ENCODE peak calls at places on chromosomes 4 and X, in ten cellular contexts. D, N, P, B, K, S, R, A, H and O are unnamed samples.

GRCh38 chr4:25654971-25655963 is at the start of gene SLC34A2:
- DNase-seq in D (no peak), N (no peak), P (no peak), B (peak), K (no peak), S (peak), R (no peak), A (peak), H (no peak), O (no peak)

GRCh38 chr4:6703786-6704185 is 5.9 kb downstream of the MRFAP1L1 start:
- DNase-seq in D (no peak), N (peak), P (no peak), B (no peak), K (peak), S (no peak), R (no peak), A (no peak), H (no peak), O (no peak)

GRCh38 chrX:123818243-123818642 is 41.6 kb upstream of the XIAP start:
- DNase-seq in D (no peak), N (no peak), P (no peak), B (no peak), K (no peak), S (no peak), R (no peak), A (no peak), H (no peak), O (no peak)

GRCh38 chr4:111231281-111231680 is 608.4 kb upstream of the PITX2 start:
- DNase-seq in D (no peak), N (no peak), P (no peak), B (no peak), K (no peak), S (no peak), R (no peak), A (no peak), H (no peak), O (no peak)

GRCh38 chr4:52588771-52589591 is 70.1 kb downstream of the USP46 start:
- DNase-seq in D (no peak), N (peak), P (no peak), B (no peak), K (peak), S (no peak), R (peak), A (no peak), H (no peak), O (no peak)

GRCh38 chr4:68184923-68185322 is 55.3 kb upstream of the TMPRSS11F start:
- DNase-seq in D (no peak), N (no peak), P (no peak), B (no peak), K (no peak), S (no peak), R (no peak), A (no peak), H (no peak), O (no peak)

GRCh38 chr4:187235456-187236170 is 512.0 kb upstream of the FAT1 start:
- DNase-seq in D (no peak), N (no peak), P (no peak), B (no peak), K (no peak), S (no peak), R (no peak), A (peak), H (peak), O (peak)

GRCh38 chr4:154719087-154719486 is 24.7 kb upstream of the LRAT start:
- DNase-seq in D (no peak), N (no peak), P (peak), B (no peak), K (peak), S (no peak), R (peak), A (no peak), H (no peak), O (no peak)

GRCh38 chrX:42902513-42902912 is 124.5 kb upstream of the PPP1R2C start:
- DNase-seq in D (no peak), N (no peak), P (no peak), B (no peak), K (no peak), S (no peak), R (no peak), A (no peak), H (no peak), O (no peak)

GRCh38 chr4:1154523-1155182 is 17.7 kb downstream of the SPON2 start:
- DNase-seq in D (peak), N (no peak), P (no peak), B (no peak), K (peak), S (no peak), R (no peak), A (no peak), H (no peak), O (peak)

GRCh38 chrX:106341823-106342222 is 173.7 kb downstream of the PWWP3B start:
- DNase-seq in D (no peak), N (no peak), P (peak), B (peak), K (no peak), S (no peak), R (no peak), A (peak), H (no peak), O (no peak)

GRCh38 chrX:128020701-128021100 is 31.5 kb downstream of the ACTRT1 start:
- DNase-seq in D (no peak), N (peak), P (peak), B (no peak), K (no peak), S (no peak), R (peak), A (no peak), H (no peak), O (peak)

GRCh38 chr4:98778206-98778605 is 119.8 kb upstream of the TSPAN5 start:
- DNase-seq in D (no peak), N (peak), P (peak), B (no peak), K (peak), S (no peak), R (peak), A (no peak), H (no peak), O (peak)

GRCh38 chr4:88737304-88738015 is 39.8 kb upstream of the NAP1L5 start:
- DNase-seq in D (no peak), N (peak), P (no peak), B (peak), K (no peak), S (no peak), R (no peak), A (peak), H (no peak), O (no peak)

GRCh38 chrX:49761481-49761880 is 65.7 kb upstream of the PAGE1 start:
- DNase-seq in D (no peak), N (peak), P (peak), B (peak), K (peak), S (no peak), R (peak), A (peak), H (no peak), O (no peak)
- TF ChIP-seq CTCF in D (peak), N (peak), P (peak), B (peak), K (peak), S (peak), R (peak), A (peak), H (peak), O (peak)

GRCh38 chrX:153708415-153708814 is 15.8 kb downstream of the BCAP31 start:
- DNase-seq in D (no peak), N (peak), P (peak), B (peak), K (peak), S (peak), R (peak), A (peak), H (no peak), O (peak)
- TF ChIP-seq CTCF in D (peak), N (peak), P (peak), B (peak), K (peak), S (peak), R (peak), A (peak), H (peak), O (peak)

GRCh38 chr4:57020467-57021101 is 41.9 kb downstream of the POLR2B start:
- DNase-seq in D (no peak), N (peak), P (peak), B (no peak), K (peak), S (no peak), R (peak), A (no peak), H (no peak), O (peak)

GRCh38 chr4:57013529-57014120 is 34.9 kb downstream of the POLR2B start:
- DNase-seq in D (no peak), N (no peak), P (no peak), B (no peak), K (no peak), S (no peak), R (no peak), A (no peak), H (no peak), O (no peak)

GRCh38 chr4:57023104-57023503 is 44.4 kb downstream of the POLR2B start:
- DNase-seq in D (no peak), N (peak), P (peak), B (no peak), K (peak), S (no peak), R (peak), A (no peak), H (no peak), O (peak)

DNA sequence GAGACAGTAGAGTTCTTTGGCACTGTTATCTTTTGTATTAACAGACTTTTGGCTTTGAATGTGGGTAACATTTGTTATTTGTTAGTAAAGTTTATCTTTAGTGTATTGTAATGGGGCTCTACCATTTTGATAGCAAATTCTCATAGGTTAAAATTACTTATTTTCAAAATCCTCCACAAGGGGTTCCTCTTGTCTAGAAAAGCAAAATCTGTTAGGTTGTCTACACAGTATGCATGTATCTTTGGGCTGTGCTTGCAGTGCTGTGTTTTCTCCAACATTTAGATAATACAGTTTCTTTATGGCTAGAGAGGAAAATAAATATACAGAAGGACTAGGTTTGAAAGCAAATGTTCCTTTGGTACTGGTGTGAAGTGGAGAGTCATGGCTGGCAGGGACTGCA is 40.2 kb downstream of the POLR2B start:
- DNase-seq in D (no peak), N (no peak), P (no peak), B (no peak), K (peak), S (no peak), R (peak), A (no peak), H (no peak), O (no peak)
- TF ChIP-seq CTCF in D (peak), N (no peak), P (no peak), B (no peak), K (no peak), S (no peak), R (peak), A (no peak), H (no peak), O (no peak)

DNA sequence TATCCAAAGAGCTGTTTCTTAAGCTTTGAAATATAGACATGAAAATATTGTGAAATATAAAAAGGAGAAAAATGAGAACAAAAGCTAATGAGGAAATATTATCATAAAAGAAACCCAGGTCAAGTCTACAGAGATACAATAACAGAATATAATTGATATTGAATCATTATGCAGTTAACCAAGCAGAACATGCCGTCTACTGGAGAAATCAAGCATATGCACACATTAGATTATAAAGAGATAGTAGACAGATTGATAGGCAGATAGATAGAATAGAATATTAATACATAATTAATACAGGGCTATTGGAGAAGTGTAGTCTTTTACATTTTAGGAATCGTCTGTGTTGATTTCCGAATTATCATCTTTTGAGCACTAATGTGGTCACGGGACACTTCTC is 208.5 kb downstream of the EPHA5 start:
- DNase-seq in D (no peak), N (no peak), P (no peak), B (no peak), K (no peak), S (no peak), R (no peak), A (no peak), H (no peak), O (no peak)
- TF ChIP-seq CTCF in D (no peak), N (no peak), P (no peak), B (no peak), K (no peak), S (no peak), R (no peak), A (no peak), H (no peak), O (no peak)

GRCh38 chr4:39278476-39278875 is 87.7 kb downstream of the RFC1 start:
- DNase-seq in D (no peak), N (no peak), P (no peak), B (no peak), K (no peak), S (no peak), R (no peak), A (no peak), H (no peak), O (no peak)

GRCh38 chr4:39279416-39279815 is 86.7 kb downstream of the RFC1 start:
- DNase-seq in D (no peak), N (no peak), P (no peak), B (no peak), K (no peak), S (no peak), R (no peak), A (no peak), H (no peak), O (no peak)

GRCh38 chr4:39274503-39274902 is 91.7 kb downstream of the RFC1 start:
- DNase-seq in D (no peak), N (no peak), P (no peak), B (no peak), K (no peak), S (no peak), R (no peak), A (no peak), H (no peak), O (no peak)
- TF ChIP-seq CTCF in D (no peak), N (no peak), P (no peak), B (no peak), K (no peak), S (no peak), R (no peak), A (no peak), H (no peak), O (no peak)

GRCh38 chr4:137823007-137823406 is 290.7 kb upstream of the PCDH18 start:
- DNase-seq in D (no peak), N (no peak), P (no peak), B (no peak), K (no peak), S (no peak), R (no peak), A (no peak), H (no peak), O (no peak)

GRCh38 chr4:137825505-137825904 is 293.2 kb upstream of the PCDH18 start:
- DNase-seq in D (no peak), N (no peak), P (no peak), B (no peak), K (no peak), S (no peak), R (no peak), A (no peak), H (no peak), O (no peak)

GRCh38 chr4:137819964-137820383 is 287.7 kb upstream of the PCDH18 start:
- DNase-seq in D (no peak), N (peak), P (peak), B (peak), K (peak), S (no peak), R (peak), A (peak), H (no peak), O (peak)
- TF ChIP-seq CTCF in D (no peak), N (peak), P (peak), B (peak), K (peak), S (no peak), R (peak), A (peak), H (peak), O (peak)

DNA sequence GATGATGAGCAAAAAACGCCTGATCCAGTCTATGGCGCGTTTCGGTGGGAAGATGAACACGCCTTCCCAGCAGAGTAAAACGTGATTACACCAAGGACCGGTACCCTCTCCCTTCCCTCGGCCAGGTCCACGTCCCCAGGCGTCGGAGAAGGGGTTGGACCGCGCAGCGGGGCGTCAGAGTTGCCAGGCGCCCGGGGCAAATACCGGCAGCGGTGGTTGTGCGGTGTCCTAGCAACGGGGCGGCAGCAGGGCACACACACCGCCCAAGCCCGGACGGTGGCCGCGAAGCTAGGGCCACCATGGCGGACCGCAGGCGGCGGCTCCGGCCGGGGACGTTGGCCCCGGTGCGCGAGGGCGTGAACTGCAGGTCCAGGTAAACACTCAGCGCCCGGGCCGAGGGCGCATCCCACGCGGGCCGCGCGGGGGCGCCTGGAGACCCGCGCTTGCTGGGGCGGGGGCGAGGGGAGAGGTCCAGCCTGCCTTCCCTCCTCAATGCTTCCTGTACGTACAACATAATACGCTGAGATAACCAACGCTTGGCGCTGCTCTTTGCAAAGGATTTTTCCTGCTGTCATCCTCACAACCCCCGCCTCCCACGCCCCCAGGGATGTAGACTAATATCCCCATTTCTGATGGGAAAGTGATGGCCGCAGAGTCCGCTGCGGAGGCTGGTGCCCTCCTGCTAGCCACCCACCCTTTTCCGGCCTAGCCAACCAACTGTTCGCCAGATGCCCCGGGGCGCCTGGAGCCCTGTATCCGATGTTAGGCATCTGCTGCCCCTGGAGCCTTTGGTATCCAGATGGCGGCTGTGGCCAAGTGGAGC is at the start of gene FAM47E:
- DNase-seq in D (peak), N (peak), P (peak), B (peak), K (peak), S (peak), R (peak), A (peak), H (peak), O (peak)
- TF ChIP-seq CTCF in D (peak), N (peak), P (peak), B (peak), K (peak), S (no peak), R (no peak), A (peak), H (no peak), O (peak)

DNA sequence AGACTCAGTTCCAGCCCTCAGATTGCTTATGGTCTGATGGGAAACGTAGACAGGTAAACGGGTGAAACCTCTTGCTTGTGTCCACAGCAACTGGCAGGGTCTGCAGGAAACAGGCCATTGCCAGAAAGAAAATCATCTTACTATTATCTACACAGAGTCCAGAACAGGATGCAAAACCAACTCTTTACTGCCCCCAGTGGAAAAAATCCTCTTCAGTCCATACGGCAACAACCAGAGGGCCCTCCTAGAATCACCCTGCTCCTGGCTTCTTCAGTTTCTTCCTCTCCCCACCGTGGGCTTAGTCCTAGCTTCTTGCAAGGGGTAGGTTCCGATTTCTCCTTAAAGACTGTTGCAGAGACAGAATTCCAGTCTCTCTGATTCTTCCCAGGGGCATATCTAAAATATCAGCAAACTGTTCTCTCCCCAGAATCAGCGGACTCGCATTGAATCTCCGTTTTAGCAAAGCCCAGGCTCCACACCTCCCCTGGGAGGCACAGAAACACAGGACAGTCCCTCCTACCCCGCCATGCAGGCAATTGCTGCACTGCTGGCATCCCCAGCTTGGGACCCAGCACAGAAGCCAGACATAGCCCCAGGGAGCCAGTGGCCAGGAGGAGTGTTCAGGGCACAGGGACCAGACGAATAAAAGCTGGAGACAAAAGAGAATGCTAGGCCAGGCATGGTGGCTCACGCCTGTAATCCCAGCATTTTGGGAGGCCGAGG is 41.0 kb upstream of the SH3RF1 start:
- DNase-seq in D (no peak), N (peak), P (peak), B (peak), K (peak), S (no peak), R (peak), A (peak), H (no peak), O (no peak)
- TF ChIP-seq CTCF in D (peak), N (peak), P (peak), B (peak), K (peak), S (peak), R (peak), A (peak), H (peak), O (peak)